ENCODE peak calls at places on chromosomes 12 and 14, in six cellular contexts. F is endothelial cell; M is naive thymus-derived CD8-positive, alpha-beta T cell; Z is neural progenitor cell; X is NCI-H2081; Y is uterus. S is an unnamed sample.

GRCh38 chr12:752673-753400 is 458 bp downstream of the WNK1 start:
- DNase-seq in F (peak), M (peak), Z (peak), X (peak), Y (no peak), S (peak)

GRCh38 chr14:102633906-102634595 is 41.6 kb downstream of the RCOR1 start:
- DNase-seq in F (no peak), M (no peak), Z (no peak), X (no peak), Y (no peak), S (no peak)

GRCh38 chr12:79691299-79692248 is 810 bp upstream of the PAWR start:
- DNase-seq in F (no peak), M (no peak), Z (no peak), X (no peak), Y (no peak), S (peak)

GRCh38 chr12:128813392-128813791 is 10.4 kb downstream of the SLC15A4 start:
- DNase-seq in F (no peak), M (no peak), Z (no peak), X (no peak), Y (no peak), S (no peak)

GRCh38 chr14:50943943-50944646 is at the start of gene PYGL:
- DNase-seq in F (peak), M (no peak), Z (peak), X (peak), Y (peak), S (peak)

GRCh38 chr12:52121848-52122838 is 42.6 kb downstream of the SMIM41 start:
- DNase-seq in F (peak), M (peak), Z (peak), X (peak), Y (no peak), S (peak)

GRCh38 chr12:131675126-131676080 is 35.5 kb upstream of the SFSWAP start:
- DNase-seq in F (no peak), M (no peak), Z (no peak), X (no peak), Y (no peak), S (no peak)

GRCh38 chr12:131489718-131490117 is 221.2 kb upstream of the SFSWAP start:
- DNase-seq in F (no peak), M (no peak), Z (no peak), X (no peak), Y (no peak), S (no peak)

GRCh38 chr14:96146131-96146771 is 58.4 kb upstream of the BDKRB2 start:
- DNase-seq in F (no peak), M (no peak), Z (no peak), X (no peak), Y (no peak), S (no peak)

GRCh38 chr14:37655418-37655817 is 60.0 kb downstream of the TTC6 start:
- DNase-seq in F (no peak), M (no peak), Z (no peak), X (no peak), Y (no peak), S (no peak)

GRCh38 chr12:115374480-115375187 is 690.7 kb upstream of the TBX3 start:
- DNase-seq in F (no peak), M (no peak), Z (no peak), X (no peak), Y (no peak), S (no peak)